ENCODE peak calls at places on chromosomes 13 and 19, in eight cellular contexts. B is testis, K is neuronal stem cell, X is fibroblast of lung, Y is H9, A is lower lobe of right lung, V is ovary, S is heart right ventricle. W is an unnamed sample.
A peak's percentile ranks its signal among the peaks of the same experiment; 100 is the strongest.

GRCh38 chr19:16161848-16162247 is 11.5 kb downstream of the CIB3 start:
- DNase-seq in S (no peak), V (no peak), B (no peak), A (no peak), K (no peak), X (peak; percentile 63), Y (no peak), W (peak; percentile 30)

GRCh38 chr19:6723108-6723618 is 2.7 kb upstream of the C3 start:
- DNase-seq in K (no peak), Y (no peak), S (no peak), A (peak; percentile 65), V (peak; percentile 69), B (peak; percentile 59), X (peak; percentile 22), W (peak; percentile 24)

GRCh38 chr13:47337781-47338507 is 441.1 kb upstream of the HTR2A start:
- DNase-seq in Y (peak; percentile 65), B (no peak), V (no peak), S (no peak), X (peak; percentile 80), K (no peak), A (no peak), W (peak; percentile 80)

GRCh38 chr19:19531951-19532805 is 3.5 kb downstream of the YJEFN3 start:
- DNase-seq in S (peak; percentile 74), V (peak; percentile 91), A (peak; percentile 91), Y (peak; percentile 84), K (peak; percentile 71), X (peak; percentile 51), B (peak; percentile 90), W (peak; percentile 67)

GRCh38 chr13:41960195-41960699 is 662 bp downstream of the VWA8 start:
- DNase-seq in Y (no peak), K (no peak), X (peak; percentile 47), B (peak; percentile 38), A (no peak), S (peak; percentile 14), V (no peak), W (peak; percentile 68)

GRCh38 chr13:110258876-110259631 is 47.9 kb downstream of the COL4A1 start:
- DNase-seq in V (no peak), K (no peak), B (no peak), S (no peak), Y (no peak), A (no peak), X (peak; percentile 22), W (no peak)

GRCh38 chr13:51125495-51126226 is 14.6 kb upstream of the C13orf42 start:
- DNase-seq in V (no peak), K (peak; percentile 43), B (peak; percentile 73), X (peak; percentile 56), S (peak; percentile 53), A (peak; percentile 63), Y (peak; percentile 75), W (peak; percentile 53)

GRCh38 chr13:113207890-113208423 is 512 bp downstream of the PCID2 start:
- DNase-seq in V (no peak), X (peak; percentile 54), A (peak; percentile 66), S (no peak), K (peak; percentile 50), Y (peak; percentile 47), B (peak; percentile 33), W (peak; percentile 77)

GRCh38 chr13:36515466-36515865 is 83.2 kb downstream of the CCNA1 start:
- DNase-seq in S (no peak), A (no peak), B (no peak), K (no peak), Y (no peak), X (no peak), V (no peak), W (no peak)

GRCh38 chr19:47239610-47240296 is 8.8 kb upstream of the BBC3 start:
- DNase-seq in B (peak; percentile 66), K (no peak), Y (peak; percentile 78), X (peak; percentile 37), S (no peak), V (peak; percentile 67), A (peak; percentile 65), W (no peak)

GRCh38 chr19:54608792-54609191 is 15.4 kb downstream of the LILRA1 start:
- DNase-seq in B (no peak), S (no peak), V (no peak), X (no peak), K (no peak), A (no peak), Y (no peak), W (no peak)

GRCh38 chr13:26132756-26133155 is 80.9 kb upstream of the SHISA2 start:
- DNase-seq in X (peak; percentile 6), V (no peak), S (no peak), Y (no peak), B (peak; percentile 27), K (peak; percentile 4), A (no peak), W (peak; percentile 29)

GRCh38 chr13:66296875-66297274 is 933.3 kb downstream of the PCDH9 start:
- DNase-seq in V (no peak), S (no peak), Y (no peak), K (no peak), B (no peak), X (no peak), A (no peak), W (no peak)

GRCh38 chr19:6125571-6125989 is 9.9 kb upstream of the ACSBG2 start:
- DNase-seq in S (peak; percentile 63), A (peak; percentile 66), K (no peak), B (peak; percentile 65), X (peak; percentile 67), V (no peak), Y (peak; percentile 81), W (peak; percentile 78)

GRCh38 chr19:39277598-39277997 is 9.4 kb downstream of the IFNL2 start:
- DNase-seq in K (no peak), X (no peak), V (no peak), S (no peak), B (no peak), A (no peak), Y (no peak), W (peak; percentile 40)

GRCh38 chr13:53201454-53202225 is 173.0 kb downstream of the OLFM4 start:
- DNase-seq in Y (peak; percentile 75), X (no peak), V (peak; percentile 22), A (peak; percentile 44), S (no peak), K (peak; percentile 32), B (peak; percentile 51), W (no peak)

GRCh38 chr13:80157261-80157942 is 183.5 kb downstream of the SPRY2 start:
- DNase-seq in Y (no peak), A (no peak), B (no peak), X (no peak), V (no peak), K (no peak), S (no peak), W (peak; percentile 16)
- H3K27ac ChIP-seq in Y (no peak overlapping the region), A (no peak overlapping the region), B (no peak overlapping the region), X (no peak overlapping the region), V (no peak overlapping the region), K (no peak overlapping the region), S (no peak overlapping the region), W (no peak overlapping the region)

GRCh38 chr13:60311527-60311926 is 85.5 kb upstream of the TDRD3 start:
- DNase-seq in B (no peak), X (no peak), S (no peak), Y (no peak), V (no peak), K (no peak), A (no peak), W (no peak)

GRCh38 chr13:60318186-60318585 is 78.8 kb upstream of the TDRD3 start:
- DNase-seq in Y (no peak), K (no peak), V (no peak), B (no peak), X (no peak), A (no peak), S (no peak), W (no peak)

DNA sequence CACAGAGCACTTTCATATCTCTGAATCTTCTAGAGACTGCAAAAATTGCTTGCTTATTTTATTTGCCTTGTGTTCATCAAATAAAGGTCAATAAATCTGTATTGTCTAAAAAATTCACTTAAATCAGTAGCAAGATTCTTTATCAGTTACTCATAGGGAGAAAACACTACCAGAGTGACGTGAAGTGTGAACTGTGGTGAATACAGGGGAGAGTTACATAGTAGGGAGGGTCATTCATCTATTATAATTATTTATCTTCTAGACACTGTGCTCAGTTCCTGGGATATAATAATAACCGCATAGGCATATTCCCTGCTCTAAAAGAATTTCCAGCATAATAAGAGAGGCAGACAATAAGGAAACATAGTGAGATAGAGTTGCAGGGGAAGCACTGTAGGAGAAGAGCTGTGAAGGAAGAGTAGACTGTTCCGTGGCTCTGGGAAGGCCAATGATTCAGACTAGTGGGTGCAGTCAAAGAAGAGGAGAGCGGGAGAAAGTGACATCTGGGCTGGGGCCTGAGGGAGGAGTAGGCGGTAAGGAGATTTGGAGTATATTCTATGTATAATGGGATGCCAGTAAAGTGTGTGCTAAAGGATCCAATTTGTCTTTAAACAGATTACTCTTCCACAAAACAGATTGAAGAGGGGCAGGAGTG is 84.0 kb upstream of the TDRD3 start:
- DNase-seq in X (no peak), B (no peak), K (no peak), S (no peak), Y (no peak), A (no peak), V (no peak), W (no peak)
- H3K4me1 ChIP-seq in X (no peaks in the 10 kb centered on the region), B (no peaks in the 10 kb centered on the region), K (peaks cover 4% of the 10 kb centered on the region), S (no peaks in the 10 kb centered on the region), Y (no peaks in the 10 kb centered on the region), A (no peaks in the 10 kb centered on the region), V (no peaks in the 10 kb centered on the region), W (no peaks in the 10 kb centered on the region)

GRCh38 chr19:48332351-48332661 is 7.0 kb downstream of the EMP3 start:
- DNase-seq in S (no peak), A (no peak), Y (no peak), X (no peak), B (no peak), V (no peak), K (no peak), W (no peak)
- H3K27ac ChIP-seq in S (peak overlapping the region; percentile 86), A (peak overlapping the region; percentile 93), Y (no peak overlapping the region), X (no peak overlapping the region), B (peak overlapping the region; percentile 84), V (peak overlapping the region; percentile 79), K (no peak overlapping the region), W (peak overlapping the region; percentile 45)

GRCh38 chr19:32251634-32252332 is 93.6 kb upstream of the ZNF507 start:
- DNase-seq in Y (no peak), A (no peak), S (no peak), V (no peak), K (no peak), X (no peak), B (no peak), W (no peak)
- H3K4me1 ChIP-seq in Y (no peaks in the 10 kb centered on the region), A (no peaks in the 10 kb centered on the region), S (no peaks in the 10 kb centered on the region), V (no peaks in the 10 kb centered on the region), K (no peaks in the 10 kb centered on the region), X (no peaks in the 10 kb centered on the region), B (no peaks in the 10 kb centered on the region), W (no peaks in the 10 kb centered on the region)

GRCh38 chr13:99190147-99190985 is 10.3 kb upstream of the UBAC2 start:
- DNase-seq in X (no peak), K (no peak), V (no peak), B (peak; percentile 42), A (no peak), Y (no peak), S (no peak), W (no peak)
- H3K27ac ChIP-seq in X (no peak overlapping the region), K (no peak overlapping the region), V (no peak overlapping the region), B (no peak overlapping the region), A (no peak overlapping the region), Y (no peak overlapping the region), S (no peak overlapping the region), W (no peak overlapping the region)